ENCODE peak calls at places on chromosomes 5 and 9, in five cellular contexts. H is vagina, D is IMR-90, I is K562, M is esophagus squamous epithelium. E is an unnamed sample. For H3K9me3, the result is how much of the 10 kb centered on the place peaks cover.

GRCh38 chr9:36903541-36904435 is 130.3 kb downstream of the PAX5 start:
- DNase-seq in H (no peak), I (peak), D (peak), M (no peak), E (peak)

GRCh38 chr9:93591301-93591700 is 14.9 kb downstream of the PHF2 start:
- DNase-seq in I (no peak), D (no peak), H (peak), M (no peak), E (no peak)

GRCh38 chr5:171496431-171496830 is 77.0 kb downstream of the FGF18 start:
- DNase-seq in H (no peak), D (no peak), M (no peak), I (no peak), E (no peak)

GRCh38 chr5:97142521-97143254 is at the start of gene LIX1:
- DNase-seq in I (peak), H (no peak), D (peak), M (no peak), E (no peak)

GRCh38 chr5:142817031-142817430 is 46.9 kb downstream of the ARHGAP26 start:
- DNase-seq in M (no peak), H (no peak), D (no peak), I (no peak), E (no peak)

GRCh38 chr9:70595211-70595610 is 180.8 kb upstream of the KLF9 start:
- DNase-seq in H (peak), D (no peak), I (no peak), M (no peak), E (no peak)

GRCh38 chr5:97909541-97909940 is 726.5 kb upstream of the RIOK2 start:
- DNase-seq in M (no peak), I (no peak), H (no peak), D (no peak), E (no peak)

GRCh38 chr9:18393340-18394130 is 80.4 kb upstream of the ADAMTSL1 start:
- DNase-seq in M (no peak), H (no peak), I (no peak), D (peak), E (peak)

GRCh38 chr9:5800969-5801738 is 31.8 kb downstream of the ERMP1 start:
- DNase-seq in H (no peak), I (no peak), M (no peak), D (no peak), E (no peak)

GRCh38 chr5:5342784-5343183 is 79.7 kb upstream of the ICE1 start:
- DNase-seq in H (no peak), D (peak), I (no peak), M (no peak), E (no peak)

GRCh38 chr5:170006016-170006415 is 25.7 kb upstream of the INSYN2B start:
- DNase-seq in D (no peak), I (no peak), M (no peak), H (no peak), E (no peak)

GRCh38 chr5:169094586-169095409 is 206.1 kb downstream of the SLIT3 start:
- DNase-seq in I (no peak), D (peak), M (no peak), H (no peak), E (no peak)

GRCh38 chr5:177124486-177124991 is 9.0 kb upstream of the NSD1 start:
- DNase-seq in H (no peak), I (no peak), D (no peak), M (no peak), E (peak)

GRCh38 chr5:141001466-141001853 is 35.2 kb downstream of the PCDHAC2 start:
- DNase-seq in M (no peak), H (no peak), I (no peak), D (no peak), E (peak)

GRCh38 chr5:173720341-173721258 is 104.2 kb upstream of the BOD1 start:
- DNase-seq in M (no peak), I (no peak), D (no peak), H (no peak), E (no peak)

GRCh38 chr5:143437666-143438273 is 34.3 kb upstream of the NR3C1 start:
- DNase-seq in I (no peak), H (no peak), M (no peak), D (no peak), E (no peak)

GRCh38 chr5:67089200-67089725 is 107.3 kb downstream of the CD180 start:
- DNase-seq in I (no peak), D (peak), H (no peak), M (no peak), E (no peak)

GRCh38 chr5:122465994-122466393 is 154.0 kb downstream of the SNCAIP start:
- DNase-seq in M (no peak), H (no peak), I (no peak), D (no peak), E (no peak)

GRCh38 chr5:124902097-124902821 is 155.8 kb upstream of the ZNF608 start:
- DNase-seq in I (no peak), H (no peak), M (no peak), D (peak), E (no peak)

GRCh38 chr9:126844085-126844484 is 16.4 kb upstream of the ZBTB34 start:
- DNase-seq in H (no peak), D (peak), M (no peak), I (no peak), E (no peak)

GRCh38 chr5:1907616-1908015 is 24.9 kb upstream of the IRX4 start:
- DNase-seq in D (no peak), M (no peak), I (no peak), H (no peak), E (no peak)

GRCh38 chr5:119943148-119943547 is 313.8 kb downstream of the FAM170A start:
- DNase-seq in D (peak), H (no peak), I (no peak), M (no peak), E (no peak)

DNA sequence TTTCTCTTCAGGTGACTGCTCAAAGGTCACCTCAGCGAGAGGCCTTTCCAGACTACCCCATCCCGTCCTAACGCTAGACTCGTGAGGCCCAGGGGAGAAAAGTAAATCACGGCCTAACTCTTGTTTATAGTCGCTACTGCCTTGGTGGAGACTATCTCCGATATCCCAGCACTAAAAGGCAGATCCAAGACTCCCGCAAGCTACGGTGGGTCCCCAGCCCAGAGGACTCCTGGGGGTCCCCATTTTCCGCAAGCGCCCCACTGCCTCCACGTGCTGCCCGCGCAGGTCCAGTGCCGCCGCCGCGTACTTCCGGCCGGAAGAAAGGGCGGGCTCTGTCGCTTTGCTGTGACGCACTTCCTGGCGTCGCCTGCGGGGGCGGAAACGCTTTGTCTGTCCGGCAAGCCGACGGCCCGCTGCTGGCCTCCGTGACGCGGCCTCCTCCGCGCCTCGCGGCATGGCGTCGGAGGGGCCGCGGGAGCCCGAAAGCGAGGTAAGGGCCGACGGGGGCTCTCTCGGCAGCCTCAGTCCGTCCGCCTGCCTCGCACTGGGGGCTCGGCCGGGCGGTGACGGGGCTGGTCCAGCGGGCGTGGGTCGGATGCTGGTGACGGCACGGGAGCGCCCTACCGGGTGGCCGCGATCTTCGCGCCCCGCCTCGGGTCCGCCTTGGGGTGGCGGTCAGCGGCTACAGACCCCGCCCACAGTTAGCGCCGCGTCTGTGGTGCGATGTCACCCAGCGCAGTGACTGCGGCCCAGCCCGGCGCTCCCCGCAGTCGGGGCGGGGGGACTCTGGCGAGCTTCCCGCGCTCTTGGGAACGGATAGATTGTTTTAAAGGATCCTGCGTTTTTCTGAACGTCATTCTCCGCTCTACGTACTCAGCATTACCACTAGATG is at the start of gene SECISBP2:
- DNase-seq in M (peak), H (peak), D (peak), I (peak), E (peak)
- TF ChIP-seq POLR2A in M (peak), H (no peak), D (peak), I (peak), E (no peak)

GRCh38 chr5:178941361-178941760 is 363 bp downstream of the ZNF454 start:
- DNase-seq in D (no peak), I (no peak), H (no peak), M (no peak), E (no peak)
- H3K9me3 ChIP-seq in D (half or more), I (under half), H (under half), M (half or more), E (under half)

GRCh38 chr9:136947955-136948510 is 3.0 kb downstream of the C8G start:
- DNase-seq in D (peak), M (no peak), H (no peak), I (peak), E (peak)

GRCh38 chr9:136949239-136949816 is 2.7 kb upstream of the LCN12 start:
- DNase-seq in I (no peak), M (no peak), H (no peak), D (no peak), E (no peak)

GRCh38 chr9:136950656-136951030 is 1.4 kb upstream of the LCN12 start:
- DNase-seq in I (no peak), M (no peak), D (no peak), H (no peak), E (no peak)

GRCh38 chr9:136951541-136952353 is at the start of gene LCN12:
- DNase-seq in D (no peak), I (no peak), M (no peak), H (no peak), E (no peak)

GRCh38 chr9:136949817-136950655 is 2.0 kb upstream of the LCN12 start:
- DNase-seq in M (peak), I (peak), D (peak), H (no peak), E (peak)
- TF ChIP-seq POLR2A in M (peak), I (peak), D (no peak), H (no peak), E (peak)

GRCh38 chr5:126998895-126999570 is 31.3 kb downstream of the MARCHF3 start:
- DNase-seq in H (no peak), I (no peak), D (no peak), M (no peak), E (no peak)

GRCh38 chr5:126998201-126998631 is 32.1 kb downstream of the MARCHF3 start:
- DNase-seq in I (peak), M (no peak), D (peak), H (no peak), E (no peak)

GRCh38 chr5:126994485-126994884 is 35.9 kb downstream of the MARCHF3 start:
- DNase-seq in I (no peak), D (no peak), H (no peak), M (no peak), E (no peak)

GRCh38 chr5:126995689-126996088 is 34.7 kb downstream of the MARCHF3 start:
- DNase-seq in H (no peak), D (peak), M (no peak), I (no peak), E (no peak)

GRCh38 chr5:126995039-126995438 is 35.3 kb downstream of the MARCHF3 start:
- DNase-seq in I (no peak), H (no peak), D (no peak), M (no peak), E (no peak)
- H3K9me3 ChIP-seq in I (under half), H (under half), D (under half), M (under half), E (under half)

GRCh38 chr9:34576943-34577634 is 12.4 kb downstream of the CNTFR start:
- DNase-seq in I (no peak), D (no peak), H (no peak), M (no peak), E (no peak)

GRCh38 chr9:34576593-34576935 is 13.0 kb downstream of the CNTFR start:
- DNase-seq in H (no peak), I (no peak), D (no peak), M (no peak), E (no peak)

GRCh38 chr9:34579097-34579818 is 10.3 kb downstream of the CNTFR start:
- DNase-seq in H (no peak), I (no peak), D (no peak), M (no peak), E (no peak)

GRCh38 chr9:34578241-34579096 is 11.1 kb downstream of the CNTFR start:
- DNase-seq in I (no peak), D (peak), M (no peak), H (no peak), E (no peak)

GRCh38 chr9:34577635-34578240 is 11.8 kb downstream of the CNTFR start:
- DNase-seq in D (no peak), I (no peak), M (no peak), H (no peak), E (no peak)
- TF ChIP-seq POLR2A in D (no peak), I (no peak), M (no peak), H (no peak), E (no peak)

GRCh38 chr5:178381206-178381605 is 148.6 kb upstream of the PHYKPL start:
- DNase-seq in M (no peak), D (no peak), H (no peak), I (no peak), E (no peak)

GRCh38 chr5:178383301-178383918 is 150.8 kb upstream of the PHYKPL start:
- DNase-seq in D (no peak), I (no peak), H (no peak), M (no peak), E (no peak)

GRCh38 chr5:178383919-178384814 is 151.6 kb upstream of the PHYKPL start:
- DNase-seq in H (no peak), M (no peak), I (no peak), D (no peak), E (no peak)

GRCh38 chr5:178381921-178382688 is 149.5 kb upstream of the PHYKPL start:
- DNase-seq in D (no peak), I (no peak), H (no peak), M (no peak), E (no peak)

DNA sequence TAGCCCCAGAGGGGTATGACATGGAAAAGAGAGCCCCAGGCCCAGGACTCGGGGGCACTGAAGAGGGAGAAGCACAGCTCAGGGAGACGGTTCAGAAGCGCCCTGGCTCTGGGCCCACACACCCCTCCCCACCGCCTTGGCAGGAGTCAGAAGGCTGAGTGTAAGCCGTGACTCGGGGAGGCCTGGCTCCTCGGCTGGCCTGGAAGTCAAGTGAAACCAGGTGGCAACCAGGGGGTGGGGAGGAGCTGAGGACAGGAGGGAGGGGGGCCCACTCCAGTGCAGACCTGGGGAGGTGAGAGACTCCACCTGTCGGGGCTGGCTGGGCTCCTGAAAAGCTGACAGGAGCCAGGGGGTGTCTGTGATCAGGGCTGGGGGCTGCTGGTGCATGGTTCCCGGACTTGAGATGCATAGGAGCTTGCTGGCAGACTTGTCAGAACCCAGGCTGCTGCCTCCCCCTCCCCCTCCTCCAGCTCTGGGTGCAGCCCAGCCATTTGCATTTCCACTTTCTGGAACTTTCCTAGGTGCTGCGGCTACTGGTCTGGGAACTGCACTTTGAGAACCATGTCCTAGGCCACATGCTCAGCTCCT is 150.2 kb upstream of the PHYKPL start:
- DNase-seq in M (no peak), H (no peak), D (no peak), I (no peak), E (no peak)
- H3K9me3 ChIP-seq in M (under half), H (under half), D (under half), I (under half), E (under half)

GRCh38 chr9:133417541-133418461 is at the start of gene REXO4:
- DNase-seq in H (no peak), I (peak), M (no peak), D (peak), E (peak)
- TF ChIP-seq POLR2A in H (no peak), I (peak), M (no peak), D (peak), E (peak)

DNA sequence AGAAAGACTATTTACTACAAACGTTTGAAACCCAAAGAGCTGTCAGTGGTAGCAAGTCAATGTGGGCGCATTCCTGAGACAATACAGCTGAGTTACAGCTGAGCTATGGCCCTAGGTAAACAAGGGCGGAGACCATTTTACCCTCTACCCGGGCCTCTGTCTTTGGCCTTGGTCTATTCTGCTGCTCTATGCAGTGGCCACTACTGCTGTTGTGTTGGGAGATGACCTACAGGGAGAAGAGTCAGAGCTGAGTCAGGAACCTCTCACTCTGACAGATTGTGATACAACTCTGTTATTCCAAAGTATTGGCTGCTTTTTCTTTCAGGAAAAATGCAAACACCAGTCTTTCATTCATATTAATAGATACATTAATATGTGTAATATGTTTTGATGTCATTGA is 700.6 kb downstream of the SEMA5A start:
- DNase-seq in H (no peak), I (no peak), D (peak), M (no peak), E (no peak)
- H3K9me3 ChIP-seq in H (under half), I (under half), D (under half), M (under half), E (under half)

DNA sequence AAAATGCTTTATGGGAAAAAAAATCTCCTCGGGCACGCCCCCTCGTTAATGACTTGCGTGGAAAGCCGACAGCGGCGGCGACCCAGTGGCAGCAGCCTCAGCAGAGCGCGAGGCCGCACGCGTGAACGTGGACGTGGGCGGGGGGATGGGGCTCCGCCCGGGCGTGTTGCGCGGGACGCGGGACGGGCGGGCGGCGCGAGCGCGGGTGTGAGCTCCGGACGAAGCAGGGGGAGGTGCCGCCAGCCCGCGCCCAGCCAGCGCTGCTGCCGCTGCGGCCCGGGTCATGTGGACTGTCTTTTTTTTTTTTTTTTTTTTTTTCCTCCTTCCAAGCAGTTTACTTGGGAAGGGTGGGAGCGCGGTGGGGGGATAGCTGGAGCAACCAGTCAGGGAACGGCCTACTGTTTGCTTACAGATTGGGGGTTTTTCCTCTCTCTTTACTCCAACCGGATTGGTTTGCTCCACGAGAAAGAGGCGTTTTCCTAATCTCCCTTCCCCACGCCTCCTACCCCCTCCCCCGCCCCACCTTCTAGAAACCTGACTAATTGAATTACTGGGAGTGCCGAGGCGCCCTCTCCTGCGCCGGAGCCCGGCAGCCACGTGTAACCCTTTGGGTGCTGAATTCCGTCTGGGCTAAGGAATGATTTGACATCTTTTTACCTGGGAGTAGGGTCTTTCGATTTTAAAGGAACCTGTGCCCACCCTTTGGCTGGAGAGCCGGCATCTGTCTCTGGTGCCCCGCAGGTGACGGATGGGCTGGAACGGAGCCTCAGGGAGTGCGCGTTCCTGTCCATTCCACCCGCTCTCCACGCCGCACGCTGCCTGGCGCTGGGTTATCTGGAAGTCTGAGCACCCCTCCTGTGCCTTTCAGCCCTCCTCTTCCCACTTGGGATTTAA is 1.7 kb upstream of the EFNA5 start:
- DNase-seq in H (peak), I (peak), M (no peak), D (peak), E (peak)
- TF ChIP-seq POLR2A in H (no peak), I (no peak), M (no peak), D (no peak), E (no peak)

GRCh38 chr5:180259260-180259611 is 32.6 kb downstream of the MAPK9 start:
- DNase-seq in D (peak), I (no peak), H (no peak), M (no peak), E (no peak)
- H3K9me3 ChIP-seq in D (half or more), I (under half), H (half or more), M (half or more), E (half or more)